ENCODE peak calls at places on chromosomes 12 and 14, in seven cellular contexts. N, Z, H, U, K, J and R are unnamed samples.

GRCh38 chr12:116053479-116054195 is 223.9 kb downstream of the MED13L start:
- DNase-seq in N (peak; percentile 71), Z (peak; percentile 59), H (no peak), U (peak; percentile 27), K (no peak), J (peak; percentile 35), R (no peak)

GRCh38 chr12:26401874-26402273 is 206.5 kb downstream of the SSPN start:
- DNase-seq in N (no peak), Z (no peak), H (no peak), U (no peak), K (no peak), J (no peak), R (no peak)

GRCh38 chr12:12764824-12765223 is 20.6 kb upstream of the APOLD1 start:
- DNase-seq in N (no peak), Z (no peak), H (no peak), U (no peak), K (no peak), J (no peak), R (no peak)

GRCh38 chr14:90911121-90911520 is 94.9 kb upstream of the TTC7B start:
- DNase-seq in N (no peak), Z (peak; percentile 1), H (no peak), U (no peak), K (no peak), J (no peak), R (no peak)

GRCh38 chr12:109612975-109613502 is 39.4 kb downstream of the MVK start:
- DNase-seq in N (no peak), Z (peak; percentile 55), H (no peak), U (peak; percentile 52), K (no peak), J (no peak), R (peak; percentile 50)

GRCh38 chr12:77494306-77494705 is 336.4 kb upstream of the NAV3 start:
- DNase-seq in N (no peak), Z (no peak), H (no peak), U (no peak), K (no peak), J (no peak), R (no peak)

GRCh38 chr14:104072586-104072985 is 12.9 kb upstream of the ASPG start:
- DNase-seq in N (no peak), Z (no peak), H (no peak), U (no peak), K (no peak), J (no peak), R (no peak)

GRCh38 chr12:116392061-116392460 is 114.6 kb upstream of the MED13L start:
- DNase-seq in N (no peak), Z (no peak), H (no peak), U (no peak), K (no peak), J (no peak), R (no peak)

GRCh38 chr12:111715242-111715641 is 29.4 kb downstream of the ACAD10 start:
- DNase-seq in N (no peak), Z (peak; percentile 13), H (peak; percentile 39), U (no peak), K (no peak), J (peak; percentile 88), R (no peak)

GRCh38 chr12:131072446-131073230 is 118.9 kb downstream of the ADGRD1 start:
- DNase-seq in N (no peak), Z (no peak), H (no peak), U (no peak), K (no peak), J (no peak), R (no peak)

GRCh38 chr12:108103517-108103916 is 25.6 kb upstream of the WSCD2 start:
- DNase-seq in N (no peak), Z (no peak), H (no peak), U (no peak), K (no peak), J (no peak), R (no peak)

GRCh38 chr12:32134144-32134888 is 27.7 kb downstream of the BICD1 start:
- DNase-seq in N (no peak), Z (no peak), H (no peak), U (peak; percentile 22), K (no peak), J (no peak), R (peak; percentile 35)

GRCh38 chr12:16563519-16563918 is 42.4 kb downstream of the LMO3 start:
- DNase-seq in N (no peak), Z (no peak), H (no peak), U (no peak), K (no peak), J (no peak), R (no peak)

GRCh38 chr14:26984318-26985177 is 386.7 kb upstream of the NOVA1 start:
- DNase-seq in N (peak; percentile 94), Z (peak; percentile 77), H (peak; percentile 56), U (peak; percentile 57), K (no peak), J (peak; percentile 52), R (no peak)

GRCh38 chr12:2248087-2248900 is 195.5 kb downstream of the CACNA1C start:
- DNase-seq in N (no peak), Z (no peak), H (no peak), U (no peak), K (no peak), J (no peak), R (no peak)

GRCh38 chr12:107760817-107761501 is at the start of gene PRDM4:
- DNase-seq in N (peak; percentile 77), Z (peak; percentile 94), H (peak; percentile 91), U (peak; percentile 96), K (peak; percentile 97), J (peak; percentile 96), R (peak; percentile 98)

GRCh38 chr14:76926521-76927251 is 100.5 kb downstream of the LRRC74A start:
- DNase-seq in N (peak; percentile 63), Z (no peak), H (no peak), U (peak; percentile 55), K (no peak), J (peak; percentile 75), R (no peak)

GRCh38 chr12:42987216-42987631 is 397.7 kb upstream of the PRICKLE1 start:
- DNase-seq in N (no peak), Z (no peak), H (no peak), U (no peak), K (no peak), J (no peak), R (no peak)

GRCh38 chr14:99514552-99515300 is 33.5 kb downstream of the CCNK start:
- DNase-seq in N (no peak), Z (no peak), H (no peak), U (no peak), K (no peak), J (peak; percentile 21), R (no peak)

GRCh38 chr12:47797432-47797831 is 22.3 kb downstream of the HDAC7 start:
- DNase-seq in N (no peak), Z (peak; percentile 55), H (no peak), U (peak; percentile 57), K (no peak), J (no peak), R (no peak)

GRCh38 chr14:60323199-60323891 is 74.3 kb downstream of the PPM1A start:
- DNase-seq in N (no peak), Z (no peak), H (no peak), U (no peak), K (no peak), J (no peak), R (no peak)

GRCh38 chr12:94941440-94941862 is 62.0 kb downstream of the NDUFA12 start:
- DNase-seq in N (peak; percentile 59), Z (peak; percentile 63), H (no peak), U (no peak), K (no peak), J (peak; percentile 65), R (peak; percentile 31)

GRCh38 chr12:95169368-95169767 is 47.9 kb downstream of the FGD6 start:
- DNase-seq in N (no peak), Z (peak; percentile 89), H (no peak), U (peak; percentile 37), K (no peak), J (no peak), R (peak; percentile 45)

GRCh38 chr12:122064034-122064777 is 14.3 kb upstream of the MLXIP start:
- DNase-seq in N (peak; percentile 53), Z (peak; percentile 98), H (peak; percentile 35), U (peak; percentile 99), K (peak; percentile 95), J (peak; percentile 94), R (peak; percentile 81)
- TF ChIP-seq POLR2A in N (no peak), Z (no peak), H (no peak), U (peak; percentile 73), K (no peak), J (no peak), R (no peak)

GRCh38 chr14:105577339-105577861 is 51.0 kb downstream of the TMEM121 start:
- DNase-seq in N (no peak), Z (no peak), H (no peak), U (peak; percentile 18), K (no peak), J (no peak), R (no peak)
- TF ChIP-seq POLR2A in N (no peak), Z (no peak), H (no peak), U (no peak), K (no peak), J (no peak), R (no peak)

GRCh38 chr12:85457026-85457425 is 177.0 kb downstream of the ALX1 start:
- DNase-seq in N (no peak), Z (no peak), H (no peak), U (no peak), K (no peak), J (no peak), R (no peak)

GRCh38 chr12:85468356-85469157 is 188.5 kb downstream of the ALX1 start:
- DNase-seq in N (peak; percentile 59), Z (peak; percentile 78), H (peak; percentile 9), U (peak; percentile 83), K (no peak), J (peak; percentile 15), R (no peak)

GRCh38 chr12:85466906-85467305 is 186.9 kb downstream of the ALX1 start:
- DNase-seq in N (no peak), Z (no peak), H (no peak), U (no peak), K (no peak), J (no peak), R (no peak)

GRCh38 chr12:85461127-85461526 is 181.1 kb downstream of the ALX1 start:
- DNase-seq in N (no peak), Z (no peak), H (no peak), U (no peak), K (no peak), J (no peak), R (no peak)

GRCh38 chr12:85462888-85463287 is 182.9 kb downstream of the ALX1 start:
- DNase-seq in N (no peak), Z (no peak), H (no peak), U (no peak), K (no peak), J (no peak), R (no peak)
- TF ChIP-seq POLR2A in N (no peak), Z (no peak), H (no peak), U (no peak), K (no peak), J (no peak), R (no peak)

DNA sequence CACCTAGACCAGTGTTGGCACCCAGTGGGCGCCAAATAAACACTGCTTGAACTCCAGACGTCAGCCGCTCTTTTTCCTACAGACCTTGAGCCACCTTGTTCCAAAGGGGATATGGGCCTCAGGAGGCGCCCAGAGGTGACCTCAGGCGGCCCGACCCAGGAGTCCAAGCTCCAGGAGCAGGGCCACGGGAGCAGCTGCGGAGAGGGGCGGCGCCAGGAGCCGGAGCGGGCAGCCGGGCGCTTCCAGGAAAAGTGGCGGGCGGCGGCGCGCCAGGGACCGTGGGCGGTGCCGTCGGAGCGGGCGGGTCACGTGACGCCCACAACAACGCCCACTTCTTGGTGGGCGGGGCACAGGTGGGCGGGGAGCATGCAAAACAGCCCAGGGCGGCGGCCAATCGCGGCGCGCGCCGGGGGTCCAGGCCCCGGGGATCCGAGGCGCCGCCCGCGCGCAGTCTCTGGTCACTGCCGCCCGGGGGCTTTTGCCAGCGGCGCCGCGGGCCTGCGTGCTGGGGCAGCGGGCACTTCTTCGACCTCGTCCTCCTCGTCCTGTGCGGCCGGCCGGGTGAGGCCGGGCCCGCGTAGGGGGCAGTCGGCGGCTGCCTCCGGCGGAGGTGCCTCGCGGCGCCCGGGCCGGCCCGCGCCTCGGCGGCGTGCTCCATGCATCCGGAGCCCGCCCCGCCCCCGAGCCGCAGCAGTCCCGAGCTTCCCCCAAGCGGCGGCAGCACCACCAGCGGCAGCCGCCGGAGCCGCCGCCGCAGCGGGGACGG is at the start of gene ORAI1:
- DNase-seq in N (peak; percentile 94), Z (peak; percentile 96), H (peak; percentile 97), U (peak; percentile 99), K (peak; percentile 98), J (peak; percentile 99), R (peak; percentile 89)
- TF ChIP-seq POLR2A in N (peak; percentile 90), Z (peak; percentile 85), H (peak; percentile 66), U (peak; percentile 89), K (peak; percentile 21), J (no peak), R (peak; percentile 90)